ENCODE peak calls at places on chromosome 12, in nine cellular contexts. K is activated B cell treated with CpG ODN at 0.5 μM for 24 hours; P is stromal cell of bone marrow; N is stomach; U is stimulated activated CD8-positive, alpha-beta memory T cell treated with anti-CD3 and anti-CD28 coated beads, Interleukin-4, amount 100 ng/mL, for 1 hour; Y is NCI-H2081; E is iris pigment epithelial cell; R is germinal center; Q is Kasumi-1. D is an unnamed sample.

GRCh38 chr12:27424631-27425230 is 21.8 kb upstream of the SMCO2 start:
- DNase-seq in K (no peak), R (peak), E (peak), P (peak), Y (peak), Q (peak), U (no peak), N (no peak), D (peak)

GRCh38 chr12:22935090-22935489 is 310.1 kb downstream of the ETNK1 start:
- DNase-seq in Q (no peak), R (no peak), N (no peak), E (no peak), Y (peak), K (no peak), U (no peak), P (no peak), D (peak)

GRCh38 chr12:13376627-13377373 is 180.3 kb downstream of the EMP1 start:
- DNase-seq in P (no peak), R (no peak), Y (no peak), E (no peak), N (peak), K (no peak), Q (no peak), U (no peak), D (peak)

GRCh38 chr12:113077859-113078256 is 21.3 kb downstream of the DTX1 start:
- DNase-seq in N (no peak), U (no peak), Q (no peak), P (no peak), Y (no peak), R (no peak), E (no peak), K (no peak), D (no peak)

GRCh38 chr12:19453961-19454360 is 14.7 kb downstream of the AEBP2 start:
- DNase-seq in Q (no peak), K (no peak), R (no peak), U (no peak), P (no peak), Y (no peak), E (no peak), N (no peak), D (no peak)

GRCh38 chr12:16118586-16118985 is 158.9 kb downstream of the SLC15A5 start:
- DNase-seq in K (no peak), E (no peak), N (no peak), U (no peak), Q (no peak), R (no peak), P (no peak), Y (no peak), D (no peak)

GRCh38 chr12:104670439-104671406 is 214.0 kb downstream of the CHST11 start:
- DNase-seq in N (no peak), U (no peak), E (no peak), P (no peak), Y (no peak), R (no peak), Q (no peak), K (no peak), D (peak)

GRCh38 chr12:95874452-95874851 is 15.7 kb downstream of the SNRPF start:
- DNase-seq in K (no peak), N (no peak), Y (no peak), P (no peak), Q (no peak), U (no peak), R (no peak), E (no peak), D (no peak)

GRCh38 chr12:6016756-6017155 is 71.7 kb upstream of the ANO2 start:
- DNase-seq in R (no peak), Q (no peak), N (no peak), U (no peak), K (no peak), P (no peak), Y (no peak), E (no peak), D (no peak)

GRCh38 chr12:91140660-91141045 is 29.4 kb upstream of the LUM start:
- DNase-seq in P (peak), Q (no peak), K (no peak), N (no peak), R (no peak), Y (no peak), E (peak), U (no peak), D (no peak)

GRCh38 chr12:130871286-130872178 is at the start of gene RAN:
- DNase-seq in Q (peak), R (peak), Y (peak), P (peak), N (peak), E (peak), K (peak), U (peak), D (peak)

GRCh38 chr12:131636940-131637750 is 73.7 kb upstream of the SFSWAP start:
- DNase-seq in R (no peak), U (no peak), P (no peak), Y (no peak), N (no peak), E (no peak), K (no peak), Q (no peak), D (no peak)

GRCh38 chr12:24937553-24938244 is 11.2 kb downstream of the BCAT1 start:
- DNase-seq in P (no peak), Q (no peak), U (no peak), R (no peak), Y (no peak), N (no peak), E (peak), K (no peak), D (no peak)

GRCh38 chr12:84463756-84464495 is 448.7 kb downstream of the SLC6A15 start:
- DNase-seq in K (no peak), Y (no peak), U (no peak), P (no peak), Q (no peak), E (no peak), N (no peak), R (no peak), D (no peak)

GRCh38 chr12:57388425-57388824 is 42.4 kb downstream of the R3HDM2 start:
- DNase-seq in R (no peak), U (no peak), K (no peak), P (no peak), Y (no peak), E (no peak), N (no peak), Q (no peak), D (no peak)

GRCh38 chr12:63747553-63747952 is 32.2 kb upstream of the RXYLT1 start:
- DNase-seq in P (no peak), Q (no peak), E (no peak), R (no peak), K (no peak), N (no peak), Y (no peak), U (no peak), D (no peak)

GRCh38 chr12:16359512-16360491 is 12.4 kb downstream of the MGST1 start:
- DNase-seq in Y (peak), E (peak), Q (peak), U (no peak), N (peak), K (no peak), P (no peak), R (peak), D (peak)

GRCh38 chr12:110269622-110270124 is 11.4 kb upstream of the ATP2A2 start:
- DNase-seq in U (no peak), Q (no peak), P (no peak), K (no peak), R (no peak), E (peak), Y (no peak), N (no peak), D (peak)

GRCh38 chr12:1778911-1779310 is 41.5 kb upstream of the LRTM2 start:
- DNase-seq in E (no peak), R (no peak), U (no peak), K (no peak), Q (no peak), Y (no peak), N (no peak), P (no peak), D (no peak)

GRCh38 chr12:109693653-109694224 is 19.9 kb upstream of the FAM222A start:
- DNase-seq in Y (peak), U (no peak), K (no peak), N (no peak), Q (no peak), E (no peak), R (no peak), P (no peak), D (no peak)

GRCh38 chr12:117421987-117422386 is 60.6 kb upstream of the NOS1 start:
- DNase-seq in Y (no peak), N (no peak), P (no peak), K (no peak), Q (no peak), E (no peak), R (no peak), U (no peak), D (no peak)

GRCh38 chr12:123335490-123335889 is 29.2 kb downstream of the SBNO1 start:
- DNase-seq in Y (no peak), K (no peak), U (no peak), E (no peak), R (no peak), P (no peak), Q (no peak), N (no peak), D (no peak)

GRCh38 chr12:15152864-15153263 is 68.4 kb downstream of the RERG start:
- DNase-seq in R (no peak), E (peak), N (no peak), Y (no peak), U (no peak), P (peak), Q (no peak), K (no peak), D (no peak)

GRCh38 chr12:123384318-123384993 is 524 bp downstream of the KMT5A start:
- DNase-seq in Y (no peak), R (peak), P (no peak), U (no peak), N (no peak), Q (no peak), K (no peak), E (no peak), D (peak)

GRCh38 chr12:58425481-58426392 is 484.4 kb downstream of the ATP23 start:
- DNase-seq in P (peak), E (peak), U (no peak), Q (no peak), R (no peak), K (no peak), N (peak), Y (peak), D (no peak)

GRCh38 chr12:53755451-53756290 is 3.9 kb upstream of the CISTR start:
- DNase-seq in N (no peak), Y (no peak), K (no peak), Q (no peak), P (no peak), R (no peak), U (no peak), E (no peak), D (peak)

GRCh38 chr12:5276327-5276880 is 155.5 kb upstream of the NTF3 start:
- DNase-seq in U (no peak), R (no peak), N (no peak), P (no peak), K (no peak), Y (peak), E (no peak), Q (no peak), D (no peak)

GRCh38 chr12:54371328-54372112 is 7.2 kb upstream of the GPR84 start:
- DNase-seq in P (no peak), Q (no peak), Y (peak), R (no peak), N (no peak), K (no peak), E (no peak), U (no peak), D (no peak)

GRCh38 chr12:124289634-124290600 is 5.0 kb upstream of the RFLNA start:
- DNase-seq in Y (no peak), R (no peak), U (no peak), E (peak), N (no peak), Q (no peak), P (no peak), K (no peak), D (peak)

GRCh38 chr12:111393700-111394275 is 11.9 kb upstream of the SH2B3 start:
- DNase-seq in N (no peak), R (no peak), Q (peak), Y (no peak), U (no peak), P (no peak), K (no peak), E (peak), D (peak)

GRCh38 chr12:131116437-131117117 is 162.9 kb downstream of the ADGRD1 start:
- DNase-seq in U (no peak), K (no peak), E (peak), Y (no peak), Q (peak), P (peak), N (no peak), R (no peak), D (peak)

GRCh38 chr12:91316161-91316759 is 133.6 kb upstream of the DCN start:
- DNase-seq in U (no peak), Y (no peak), K (no peak), E (no peak), N (no peak), P (no peak), R (no peak), Q (no peak), D (no peak)

GRCh38 chr12:101327054-101327453 is 47.1 kb downstream of the UTP20 start:
- DNase-seq in E (no peak), Y (no peak), P (no peak), K (no peak), Q (no peak), N (no peak), R (no peak), U (no peak), D (no peak)

GRCh38 chr12:6866920-6867406 is 368 bp upstream of the TPI1 start:
- DNase-seq in U (no peak), E (no peak), K (no peak), Y (no peak), Q (no peak), P (no peak), R (no peak), N (peak), D (no peak)

GRCh38 chr12:74317078-74317581 is 220.5 kb upstream of the ATXN7L3B start:
- DNase-seq in Q (peak), K (no peak), E (peak), U (no peak), P (no peak), Y (peak), R (no peak), N (no peak), D (peak)

GRCh38 chr12:13099910-13100609 is 3.4 kb downstream of the GSG1 start:
- DNase-seq in K (no peak), Q (no peak), U (no peak), P (no peak), R (no peak), Y (no peak), N (no peak), E (no peak), D (peak)

D was measured in NB4.